ENCODE peak calls at places on chromosome 6, in eight cellular contexts. Z is tibial artery, S is suprapubic skin, B is iPS DF 6.9, W is choroid plexus epithelial cell, T is HFF-Myc, V is Karpas-422, N is GM23248. J is an unnamed sample.

GRCh38 chr6:114796576-114796975 is 453.8 kb upstream of the HS3ST5 start:
- DNase-seq in V (peak), B (no peak), N (no peak), T (no peak), W (no peak), Z (no peak), S (no peak), J (no peak)

GRCh38 chr6:138307816-138308727 is 69.6 kb upstream of the SMIM28 start:
- DNase-seq in V (no peak), T (no peak), Z (peak), S (no peak), B (no peak), W (peak), N (peak), J (no peak)

GRCh38 chr6:43728586-43728985 is 41.0 kb upstream of the MRPS18A start:
- DNase-seq in Z (no peak), N (no peak), T (no peak), W (no peak), B (no peak), S (peak), V (no peak), J (no peak)

GRCh38 chr6:161367472-161367871 is 93.6 kb upstream of the AGPAT4 start:
- DNase-seq in B (no peak), N (no peak), W (no peak), Z (no peak), V (no peak), S (no peak), T (no peak), J (no peak)

GRCh38 chr6:148289153-148289552 is 53.5 kb upstream of the SASH1 start:
- DNase-seq in B (no peak), S (no peak), N (no peak), T (no peak), Z (no peak), W (peak), V (no peak), J (no peak)

GRCh38 chr6:161369339-161369738 is 95.5 kb upstream of the AGPAT4 start:
- DNase-seq in N (peak), V (no peak), W (peak), Z (no peak), B (no peak), T (peak), S (no peak), J (no peak)

GRCh38 chr6:145669627-145670034 is 65.7 kb downstream of the EPM2A start:
- DNase-seq in B (no peak), S (no peak), V (no peak), W (peak), Z (no peak), N (peak), T (peak), J (no peak)

GRCh38 chr6:373773-374724 is 17.5 kb upstream of the IRF4 start:
- DNase-seq in W (peak), Z (no peak), V (no peak), N (peak), T (no peak), S (peak), B (no peak), J (no peak)

GRCh38 chr6:98824163-98824906 is 10.0 kb upstream of the POU3F2 start:
- DNase-seq in T (no peak), W (no peak), B (no peak), N (no peak), Z (no peak), V (no peak), S (no peak), J (peak)

GRCh38 chr6:144696610-144697376 is 411.7 kb downstream of the UTRN start:
- DNase-seq in V (no peak), T (no peak), Z (no peak), S (no peak), W (peak), B (no peak), N (peak), J (no peak)

GRCh38 chr6:71324179-71324791 is 35.7 kb downstream of the OGFRL1 start:
- DNase-seq in B (no peak), Z (peak), T (no peak), N (no peak), W (no peak), S (no peak), V (no peak), J (no peak)

GRCh38 chr6:82441047-82441770 is 77.6 kb downstream of the TPBG start:
- DNase-seq in B (no peak), W (no peak), V (no peak), T (peak), S (no peak), Z (no peak), N (no peak), J (peak)

GRCh38 chr6:108134213-108134973 is 31.4 kb upstream of the NR2E1 start:
- DNase-seq in S (no peak), W (no peak), N (no peak), T (no peak), Z (no peak), V (no peak), B (no peak), J (no peak)

GRCh38 chr6:73704260-73704659 is 8.3 kb downstream of the CD109 start:
- DNase-seq in N (peak), V (no peak), W (peak), S (peak), T (peak), B (no peak), Z (no peak), J (no peak)

GRCh38 chr6:9511157-9511556 is 903.7 kb downstream of the TFAP2A start:
- DNase-seq in N (no peak), S (no peak), Z (no peak), B (no peak), T (no peak), W (no peak), V (no peak), J (no peak)

GRCh38 chr6:114520976-114521375 is 178.2 kb upstream of the HS3ST5 start:
- DNase-seq in S (no peak), V (no peak), N (no peak), T (no peak), B (no peak), Z (no peak), W (no peak), J (no peak)

GRCh38 chr6:40723967-40724366 is 136.8 kb upstream of the LRFN2 start:
- DNase-seq in B (no peak), N (peak), V (no peak), Z (no peak), T (no peak), S (no peak), W (peak), J (no peak)

GRCh38 chr6:115838763-115839401 is 221.8 kb downstream of the FRK start:
- DNase-seq in B (peak), W (peak), V (peak), N (peak), S (no peak), T (peak), Z (no peak), J (peak)

GRCh38 chr6:161254754-161255253 is 19.1 kb downstream of the AGPAT4 start:
- DNase-seq in W (no peak), N (peak), S (no peak), B (no peak), Z (no peak), T (no peak), V (no peak), J (no peak)

GRCh38 chr6:147559016-147559415 is 50.5 kb downstream of the SAMD5 start:
- DNase-seq in W (no peak), Z (no peak), N (no peak), S (no peak), B (no peak), T (no peak), V (no peak), J (no peak)

GRCh38 chr6:126927841-126928240 is 190.6 kb upstream of the RSPO3 start:
- DNase-seq in B (no peak), V (no peak), S (no peak), Z (no peak), T (no peak), N (no peak), W (no peak), J (no peak)

GRCh38 chr6:81937296-81937937 is 184.9 kb upstream of the TENT5A start:
- DNase-seq in B (no peak), W (peak), T (peak), V (no peak), N (peak), S (no peak), Z (no peak), J (no peak)

GRCh38 chr6:159044899-159045727 is at the start of gene TAGAP:
- DNase-seq in N (peak), B (no peak), W (peak), T (no peak), Z (peak), V (peak), S (no peak), J (peak)

GRCh38 chr6:22598386-22598785 is 29.0 kb downstream of the HDGFL1 start:
- DNase-seq in Z (no peak), S (no peak), N (no peak), T (no peak), B (no peak), V (no peak), W (no peak), J (no peak)

GRCh38 chr6:137362878-137363804 is 131.1 kb downstream of the OLIG3 start:
- DNase-seq in B (no peak), S (no peak), Z (no peak), V (no peak), N (no peak), W (no peak), T (no peak), J (no peak)

GRCh38 chr6:13243033-13243432 is 85.3 kb downstream of the TBC1D7 start:
- DNase-seq in Z (no peak), S (no peak), V (no peak), B (no peak), T (no peak), W (no peak), N (no peak), J (no peak)

GRCh38 chr6:165845488-165845887 is 182.4 kb upstream of the PDE10A start:
- DNase-seq in V (no peak), B (no peak), T (no peak), N (no peak), S (no peak), W (no peak), Z (no peak), J (no peak)

GRCh38 chr6:28895131-28895812 is 28.5 kb downstream of the TRIM27 start:
- DNase-seq in Z (peak), V (peak), B (peak), S (peak), W (peak), T (peak), N (peak), J (peak)

GRCh38 chr6:50091641-50092040 is 41.9 kb upstream of the DEFB112 start:
- DNase-seq in N (peak), T (no peak), V (no peak), B (no peak), W (no peak), S (no peak), Z (no peak), J (no peak)

GRCh38 chr6:68876792-68877493 is 241.9 kb downstream of the ADGRB3 start:
- DNase-seq in W (peak), B (no peak), N (peak), T (no peak), S (no peak), V (peak), Z (no peak), J (no peak)

GRCh38 chr6:23280445-23280844 is 711.1 kb downstream of the HDGFL1 start:
- DNase-seq in Z (no peak), B (no peak), W (no peak), V (no peak), S (no peak), T (no peak), N (peak), J (no peak)

GRCh38 chr6:5510331-5510730 is 249.0 kb downstream of the FARS2 start:
- DNase-seq in N (no peak), W (no peak), S (no peak), T (no peak), V (no peak), B (no peak), Z (no peak), J (no peak)

GRCh38 chr6:30227763-30228487 is 14.7 kb upstream of the TRIM26 start:
- DNase-seq in Z (no peak), B (no peak), N (no peak), V (no peak), S (no peak), W (no peak), T (no peak), J (no peak)
- H3K4me3 ChIP-seq in Z (no peak), B (no peak), N (no peak), V (no peak), S (no peak), W (no peak), T (no peak), J (no peak)

GRCh38 chr6:41937881-41938574 is 3.6 kb downstream of the CCND3 start:
- DNase-seq in N (no peak), S (no peak), V (peak), B (no peak), T (no peak), W (peak), Z (no peak), J (peak)
- H3K4me3 ChIP-seq in N (no peak), S (no peak), V (peak), B (no peak), T (no peak), W (no peak), Z (no peak), J (peak)

GRCh38 chr6:33313105-33313708 is 671 bp downstream of the TAPBP start:
- DNase-seq in V (peak), N (peak), Z (peak), T (no peak), W (peak), B (no peak), S (no peak), J (no peak)
- H3K4me3 ChIP-seq in V (peak), N (peak), Z (peak), T (peak), W (peak), B (peak), S (peak), J (peak)

DNA sequence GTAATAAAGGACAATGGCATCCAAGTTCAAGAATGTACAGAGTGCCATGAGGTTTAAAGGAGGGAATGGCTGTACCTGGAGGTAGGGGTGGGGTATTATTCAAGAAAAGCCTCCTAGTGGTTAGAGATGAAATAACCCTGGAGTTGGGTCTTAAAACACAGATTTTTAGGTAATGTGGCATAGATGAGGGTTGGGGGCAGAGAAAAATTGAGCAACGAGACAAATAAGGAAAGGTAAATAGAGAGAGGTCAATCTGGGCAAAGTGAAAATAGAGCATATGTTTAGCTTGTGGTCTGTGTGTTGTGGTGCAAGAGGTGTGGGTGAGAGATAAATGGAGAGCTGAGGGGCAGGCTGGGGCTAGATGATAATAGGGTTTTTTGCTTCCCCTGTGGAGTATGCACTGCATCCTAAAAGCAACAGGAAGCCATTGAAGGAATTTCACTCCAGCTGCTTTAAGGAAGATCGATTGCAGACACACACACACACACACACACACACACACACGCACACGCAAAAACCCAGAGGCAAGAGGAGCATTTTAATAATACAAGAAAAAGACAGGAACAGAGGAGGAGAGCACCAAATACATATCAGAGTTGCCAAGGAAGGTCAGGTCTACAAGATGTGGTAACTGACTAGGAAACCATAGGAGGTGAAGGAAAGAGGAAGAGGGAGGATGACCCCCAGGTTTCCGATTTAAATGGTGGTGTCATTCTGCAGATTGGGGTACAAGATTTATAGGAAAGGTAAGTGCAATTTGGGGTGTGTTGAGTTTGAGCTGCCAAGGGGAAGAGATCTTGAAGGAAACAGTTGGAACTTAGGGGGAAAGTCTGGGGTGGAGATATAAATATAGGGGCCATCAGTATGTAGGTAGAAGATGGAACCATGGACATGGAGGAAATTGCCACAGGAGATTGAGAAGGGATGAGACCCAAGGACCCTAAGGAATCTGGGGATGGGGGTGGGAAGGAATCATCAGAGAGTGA is 31.3 kb upstream of the ADGRF1 start:
- DNase-seq in S (no peak), W (peak), T (no peak), B (peak), N (no peak), Z (no peak), V (peak), J (peak)
- H3K4me3 ChIP-seq in S (no peak), W (no peak), T (no peak), B (no peak), N (no peak), Z (no peak), V (no peak), J (no peak)

GRCh38 chr6:85458184-85458583 is 8.3 kb downstream of the NT5E start:
- DNase-seq in B (no peak), W (no peak), V (no peak), S (no peak), N (no peak), Z (no peak), T (no peak), J (no peak)

GRCh38 chr6:85459224-85459901 is 9.5 kb downstream of the NT5E start:
- DNase-seq in W (peak), Z (no peak), S (no peak), B (no peak), V (no peak), N (peak), T (peak), J (no peak)

GRCh38 chr6:85460154-85460950 is 10.5 kb downstream of the NT5E start:
- DNase-seq in Z (no peak), N (peak), W (peak), B (no peak), S (no peak), V (no peak), T (no peak), J (no peak)

GRCh38 chr6:85456782-85457181 is 6.9 kb downstream of the NT5E start:
- DNase-seq in T (no peak), W (no peak), V (no peak), B (no peak), S (no peak), N (no peak), Z (no peak), J (no peak)

GRCh38 chr6:85458782-85459181 is 8.9 kb downstream of the NT5E start:
- DNase-seq in S (no peak), V (no peak), N (no peak), B (no peak), Z (no peak), W (no peak), T (no peak), J (no peak)
- H3K4me3 ChIP-seq in S (no peak), V (no peak), N (peak), B (no peak), Z (no peak), W (no peak), T (no peak), J (no peak)

DNA sequence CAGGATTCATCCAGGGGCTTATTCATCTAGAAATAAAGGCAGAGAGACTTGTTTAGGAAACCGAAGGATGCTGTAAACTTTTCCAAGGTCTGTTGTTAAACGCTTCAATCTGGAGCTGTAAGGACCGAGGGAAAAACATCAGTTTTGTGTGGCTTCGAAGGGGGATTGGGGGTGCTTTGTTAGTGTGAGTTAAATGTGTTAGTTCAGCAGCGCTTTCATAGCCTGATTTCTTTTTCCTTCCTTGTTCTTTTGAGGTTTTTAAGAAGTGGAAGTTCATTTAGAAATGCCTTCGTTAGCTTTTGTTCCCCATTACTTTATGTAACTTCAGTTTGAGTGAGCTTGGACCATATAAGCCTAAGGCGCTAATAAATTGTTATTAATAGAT is 1.5 kb downstream of the ANKS1A start:
- DNase-seq in N (no peak), V (no peak), T (no peak), Z (no peak), B (no peak), S (no peak), W (no peak), J (no peak)
- H3K4me3 ChIP-seq in N (peak), V (peak), T (peak), Z (peak), B (no peak), S (peak), W (peak), J (no peak)

GRCh38 chr6:105179244-105180065 is at the start of gene POPDC3:
- DNase-seq in W (peak), Z (no peak), S (no peak), T (no peak), B (peak), N (peak), V (no peak), J (no peak)
- H3K4me3 ChIP-seq in W (peak), Z (peak), S (peak), T (peak), B (peak), N (peak), V (no peak), J (no peak)

GRCh38 chr6:31538805-31539400 is 2.9 kb downstream of the DDX39B start:
- DNase-seq in Z (no peak), S (no peak), T (no peak), N (no peak), B (no peak), W (no peak), V (peak), J (no peak)
- H3K4me3 ChIP-seq in Z (no peak), S (peak), T (peak), N (peak), B (peak), W (peak), V (peak), J (no peak)

DNA sequence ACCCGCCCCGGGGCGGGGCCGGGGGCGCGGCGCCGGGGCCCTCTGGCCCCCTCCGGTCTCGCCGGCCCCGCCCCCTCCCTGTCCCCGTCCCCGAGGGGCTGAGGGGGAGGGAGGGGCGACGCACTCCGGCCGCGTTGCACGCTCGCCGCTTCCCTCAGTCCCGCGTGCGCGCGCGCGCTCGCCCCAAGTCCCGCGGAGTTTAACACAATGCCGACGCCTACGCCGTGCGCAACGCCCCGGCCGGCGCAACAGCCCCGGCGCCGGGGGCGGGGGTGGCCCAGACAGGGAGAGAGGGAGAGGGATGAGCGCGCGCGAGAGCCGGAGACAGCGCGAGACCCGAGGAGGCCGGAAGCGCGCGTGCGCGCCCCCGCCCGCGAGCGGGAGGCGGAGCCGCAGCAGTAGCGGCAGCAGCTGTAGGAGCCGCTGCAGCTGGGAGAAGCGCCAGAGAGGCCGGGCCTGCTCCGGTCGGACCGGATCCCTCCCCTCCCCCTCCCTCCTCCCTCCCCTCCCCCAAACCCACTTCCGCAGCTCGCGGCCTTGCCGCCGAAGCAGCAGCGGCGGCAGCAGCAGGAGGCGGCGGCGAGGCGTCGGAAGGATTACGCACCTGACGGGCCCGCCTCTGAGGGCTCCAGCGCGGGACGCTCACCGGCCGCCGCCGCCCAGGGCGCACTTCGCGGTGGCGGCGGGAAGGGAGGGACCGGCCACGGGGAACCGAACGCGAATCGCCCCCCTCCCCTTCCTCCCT is 911 bp downstream of the ZBTB2 start:
- DNase-seq in B (peak), V (peak), S (peak), W (peak), N (peak), Z (peak), T (peak), J (peak)
- H3K4me3 ChIP-seq in B (peak), V (peak), S (peak), W (peak), N (peak), Z (peak), T (peak), J (peak)

J was measured in Jurkat, Clone E6-1.